ENCODE peak calls at places on chromosomes 12 and 14, in ten cellular contexts. A, Z, U, Q, M, D, B, E, Y and W are unnamed samples.

GRCh38 chr12:109604902-109605536 is 31.4 kb downstream of the MVK start:
- DNase-seq in A (peak; percentile 68), Z (peak; percentile 27), U (no peak), Q (no peak), M (peak; percentile 16), D (no peak), B (no peak), E (no peak), Y (no peak), W (no peak)

GRCh38 chr12:110007874-110008273 is 8.6 kb downstream of the ANKRD13A start:
- DNase-seq in A (no peak), Z (no peak), U (no peak), Q (no peak), M (no peak), D (no peak), B (no peak), E (no peak), Y (no peak), W (no peak)

GRCh38 chr12:65673732-65674131 is 150.6 kb upstream of the HMGA2 start:
- DNase-seq in A (no peak), Z (no peak), U (no peak), Q (no peak), M (no peak), D (peak; percentile 58), B (no peak), E (peak; percentile 77), Y (no peak), W (no peak)

GRCh38 chr12:11717533-11717961 is 68.1 kb downstream of the ETV6 start:
- DNase-seq in A (no peak), Z (no peak), U (no peak), Q (no peak), M (no peak), D (peak; percentile 84), B (no peak), E (peak; percentile 47), Y (no peak), W (peak; percentile 58)

GRCh38 chr14:99643343-99643742 is 1.6 kb upstream of the HHIPL1 start:
- DNase-seq in A (no peak), Z (no peak), U (no peak), Q (no peak), M (no peak), D (no peak), B (no peak), E (no peak), Y (no peak), W (no peak)

GRCh38 chr14:68610251-68610793 is 182.5 kb downstream of the ZFP36L1 start:
- DNase-seq in A (no peak), Z (no peak), U (peak; percentile 46), Q (no peak), M (no peak), D (no peak), B (peak; percentile 55), E (no peak), Y (no peak), W (no peak)

GRCh38 chr12:107783406-107784376 is 9.2 kb downstream of the ASCL4 start:
- DNase-seq in A (no peak), Z (no peak), U (no peak), Q (no peak), M (no peak), D (no peak), B (no peak), E (no peak), Y (no peak), W (no peak)

GRCh38 chr12:71558445-71558844 is 105.2 kb downstream of the ZFC3H1 start:
- DNase-seq in A (no peak), Z (no peak), U (no peak), Q (no peak), M (no peak), D (peak; percentile 22), B (no peak), E (no peak), Y (no peak), W (no peak)

GRCh38 chr12:125346361-125346760 is 281.1 kb downstream of the AACS start:
- DNase-seq in A (no peak), Z (no peak), U (no peak), Q (no peak), M (no peak), D (no peak), B (no peak), E (no peak), Y (no peak), W (no peak)

GRCh38 chr14:25351269-25351668 is 301.3 kb upstream of the STXBP6 start:
- DNase-seq in A (no peak), Z (no peak), U (no peak), Q (no peak), M (no peak), D (peak; percentile 74), B (no peak), E (no peak), Y (no peak), W (no peak)

GRCh38 chr12:109927622-109928021 is 27.5 kb downstream of the TCHP start:
- DNase-seq in A (peak; percentile 60), Z (peak; percentile 31), U (no peak), Q (peak; percentile 54), M (no peak), D (peak; percentile 53), B (no peak), E (peak; percentile 41), Y (no peak), W (peak; percentile 36)

GRCh38 chr12:124913474-124914391 is 717 bp downstream of the UBC start:
- DNase-seq in A (peak; percentile 90), Z (no peak), U (no peak), Q (peak; percentile 65), M (no peak), D (peak; percentile 71), B (peak; percentile 93), E (peak; percentile 68), Y (no peak), W (peak; percentile 76)

GRCh38 chr12:46407360-46407759 is 34.8 kb upstream of the SLC38A2 start:
- DNase-seq in A (no peak), Z (no peak), U (no peak), Q (no peak), M (no peak), D (no peak), B (no peak), E (no peak), Y (no peak), W (no peak)

GRCh38 chr14:63891148-63891964 is 38.6 kb downstream of the SYNE2 start:
- DNase-seq in A (peak; percentile 36), Z (no peak), U (no peak), Q (no peak), M (peak; percentile 13), D (no peak), B (no peak), E (peak; percentile 31), Y (no peak), W (no peak)

GRCh38 chr12:128976120-128976519 is 122.8 kb downstream of the GLT1D1 start:
- DNase-seq in A (peak; percentile 87), Z (no peak), U (no peak), Q (no peak), M (no peak), D (no peak), B (peak; percentile 11), E (no peak), Y (peak; percentile 74), W (peak; percentile 16)

GRCh38 chr12:70971395-70971794 is 50.9 kb upstream of the PTPRR start:
- DNase-seq in A (no peak), Z (no peak), U (no peak), Q (no peak), M (no peak), D (peak; percentile 82), B (no peak), E (peak; percentile 82), Y (no peak), W (no peak)

GRCh38 chr12:68080577-68080976 is 79.0 kb downstream of the IFNG start:
- DNase-seq in A (peak; percentile 66), Z (no peak), U (no peak), Q (peak; percentile 8), M (no peak), D (no peak), B (no peak), E (no peak), Y (no peak), W (no peak)

GRCh38 chr14:74950795-74951442 is 4.5 kb downstream of the PGF start:
- DNase-seq in A (no peak), Z (no peak), U (no peak), Q (no peak), M (no peak), D (no peak), B (no peak), E (no peak), Y (no peak), W (no peak)

GRCh38 chr12:39176376-39176775 is 266.5 kb downstream of the KIF21A start:
- DNase-seq in A (no peak), Z (no peak), U (no peak), Q (no peak), M (no peak), D (no peak), B (no peak), E (no peak), Y (no peak), W (no peak)

GRCh38 chr12:113222730-113223531 is 1.7 kb downstream of the TPCN1 start:
- DNase-seq in A (no peak), Z (peak; percentile 79), U (peak; percentile 41), Q (no peak), M (peak; percentile 74), D (peak; percentile 94), B (peak; percentile 82), E (peak; percentile 96), Y (peak; percentile 15), W (peak; percentile 69)

GRCh38 chr12:67067453-67068203 is 201.5 kb upstream of the CAND1 start:
- DNase-seq in A (peak; percentile 20), Z (no peak), U (no peak), Q (no peak), M (no peak), D (no peak), B (no peak), E (no peak), Y (no peak), W (no peak)

GRCh38 chr12:84619053-84619452 is 293.5 kb downstream of the SLC6A15 start:
- DNase-seq in A (no peak), Z (no peak), U (no peak), Q (no peak), M (no peak), D (peak; percentile 10), B (no peak), E (peak; percentile 22), Y (no peak), W (no peak)

GRCh38 chr12:69468237-69469026 is 1.8 kb upstream of the FRS2 start:
- DNase-seq in A (no peak), Z (no peak), U (no peak), Q (no peak), M (no peak), D (peak; percentile 47), B (no peak), E (peak; percentile 12), Y (no peak), W (no peak)

GRCh38 chr12:60191271-60191670 is 595.4 kb downstream of the SLC16A7 start:
- DNase-seq in A (no peak), Z (no peak), U (no peak), Q (no peak), M (no peak), D (no peak), B (no peak), E (no peak), Y (no peak), W (no peak)

GRCh38 chr12:86193931-86194330 is 62.3 kb downstream of the MGAT4C start:
- DNase-seq in A (no peak), Z (no peak), U (no peak), Q (no peak), M (no peak), D (peak; percentile 32), B (no peak), E (peak; percentile 33), Y (no peak), W (no peak)

GRCh38 chr12:55717397-55718007 is 1.7 kb downstream of the BLOC1S1 start:
- DNase-seq in A (no peak), Z (no peak), U (no peak), Q (no peak), M (no peak), D (peak; percentile 94), B (no peak), E (peak; percentile 49), Y (no peak), W (peak; percentile 74)

GRCh38 chr14:97382616-97383226 is 585.5 kb downstream of the VRK1 start:
- DNase-seq in A (no peak), Z (no peak), U (no peak), Q (no peak), M (no peak), D (no peak), B (no peak), E (no peak), Y (no peak), W (no peak)

GRCh38 chr12:104023710-104024109 is 26.3 kb downstream of the GLT8D2 start:
- DNase-seq in A (no peak), Z (no peak), U (no peak), Q (no peak), M (no peak), D (no peak), B (no peak), E (no peak), Y (no peak), W (no peak)